ENCODE peak calls at places on chromosomes 2 and 18, in four cellular contexts. W is H1, G is GM12878, E is K562. D is an unnamed sample.

GRCh38 chr2:113720167-113720566 is 36.3 kb downstream of the SLC35F5 start:
- DNase-seq in W (no peak), G (no peak), E (peak), D (peak)

GRCh38 chr2:9552491-9553178 is 3.0 kb downstream of the ADAM17 start:
- DNase-seq in W (no peak), G (no peak), E (peak), D (no peak)

GRCh38 chr18:37261988-37262387 is 303.6 kb downstream of the CELF4 start:
- DNase-seq in W (no peak), G (no peak), E (no peak), D (no peak)

GRCh38 chr2:17614174-17614573 is 73.7 kb downstream of the VSNL1 start:
- DNase-seq in W (no peak), G (no peak), E (no peak), D (no peak)

GRCh38 chr2:37676274-37676673 is 4.8 kb upstream of the CDC42EP3 start:
- DNase-seq in W (no peak), G (no peak), E (no peak), D (no peak)

GRCh38 chr2:53448591-53448990 is 319.0 kb upstream of the CHAC2 start:
- DNase-seq in W (no peak), G (no peak), E (no peak), D (no peak)

GRCh38 chr2:27353762-27354596 is 2.6 kb downstream of the GTF3C2 start:
- DNase-seq in W (no peak), G (no peak), E (peak), D (peak)

GRCh38 chr2:109689973-109690372 is 75.8 kb downstream of the SOWAHC start:
- DNase-seq in W (no peak), G (no peak), E (no peak), D (no peak)

GRCh38 chr2:177235855-177236437 is 23.4 kb downstream of the HNRNPA3 start:
- DNase-seq in W (no peak), G (no peak), E (no peak), D (no peak)

GRCh38 chr2:61493523-61493942 is 22.6 kb upstream of the USP34 start:
- DNase-seq in W (no peak), G (no peak), E (no peak), D (no peak)

GRCh38 chr2:171244466-171244969 is 83.8 kb upstream of the TLK1 start:
- DNase-seq in W (no peak), G (no peak), E (no peak), D (no peak)

GRCh38 chr18:6917082-6917481 is 187.6 kb downstream of the ARHGAP28 start:
- DNase-seq in W (no peak), G (no peak), E (no peak), D (no peak)

GRCh38 chr2:219207884-219208740 is 1.5 kb downstream of the ZFAND2B start:
- DNase-seq in W (no peak), G (no peak), E (no peak), D (peak)

GRCh38 chr2:241649414-241649813 is 11.9 kb downstream of the ATG4B start:
- DNase-seq in W (no peak), G (no peak), E (no peak), D (no peak)

GRCh38 chr2:108841506-108841905 is 54.9 kb downstream of the CCDC138 start:
- DNase-seq in W (no peak), G (no peak), E (no peak), D (no peak)

GRCh38 chr2:66013456-66013855 is 421.5 kb upstream of the MEIS1 start:
- DNase-seq in W (no peak), G (no peak), E (peak), D (peak)

GRCh38 chr2:156057647-156058046 is 274.9 kb downstream of the NR4A2 start:
- DNase-seq in W (no peak), G (no peak), E (no peak), D (no peak)

DNA sequence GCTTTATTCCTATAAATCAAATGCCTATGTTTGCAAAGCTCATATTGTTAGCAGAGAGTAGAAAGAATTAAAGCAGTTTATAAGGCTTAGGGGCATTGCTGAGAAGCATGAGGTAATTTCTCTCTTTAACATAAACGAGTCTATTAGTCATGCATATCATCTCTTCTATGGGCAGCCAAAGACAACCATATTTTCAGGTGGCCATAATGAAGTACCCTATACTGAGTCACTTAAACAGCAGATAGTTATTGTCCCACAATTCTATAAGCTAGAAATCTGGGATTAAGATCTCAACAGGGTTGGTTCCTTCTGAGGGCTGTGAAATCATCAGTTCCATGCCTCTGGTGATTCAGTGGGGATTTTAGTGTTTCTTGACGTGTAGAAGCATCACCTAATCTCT is 277.5 kb downstream of the NR4A2 start:
- DNase-seq in W (no peak), G (no peak), E (no peak), D (no peak)
- TF ChIP-seq RAD21 in W (no peak), G (no peak), E (no peak), D (no peak)

DNA sequence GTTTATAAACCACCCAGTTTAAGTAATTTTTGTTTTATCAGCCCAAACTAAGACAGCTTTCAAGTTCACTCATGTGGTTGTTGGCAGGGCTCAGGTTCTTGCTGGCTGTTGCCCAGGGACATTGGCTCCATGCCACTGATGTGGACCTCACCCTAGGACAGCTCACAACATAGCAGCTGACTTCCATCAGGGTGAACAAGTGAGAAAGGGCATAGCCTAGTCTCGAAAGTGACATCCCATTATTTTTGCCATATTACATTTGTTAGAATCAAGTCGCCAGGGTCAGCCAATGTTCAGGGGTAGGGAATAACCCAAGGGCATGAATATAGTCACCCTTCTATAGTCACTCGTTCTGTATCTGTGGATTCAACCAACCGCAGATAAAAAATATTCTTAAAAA is 10.7 kb upstream of the CWC22 start:
- DNase-seq in W (no peak), G (no peak), E (no peak), D (no peak)
- TF ChIP-seq ZNF274 in W (no peak), G (no peak), E (no peak), D (no peak)

DNA sequence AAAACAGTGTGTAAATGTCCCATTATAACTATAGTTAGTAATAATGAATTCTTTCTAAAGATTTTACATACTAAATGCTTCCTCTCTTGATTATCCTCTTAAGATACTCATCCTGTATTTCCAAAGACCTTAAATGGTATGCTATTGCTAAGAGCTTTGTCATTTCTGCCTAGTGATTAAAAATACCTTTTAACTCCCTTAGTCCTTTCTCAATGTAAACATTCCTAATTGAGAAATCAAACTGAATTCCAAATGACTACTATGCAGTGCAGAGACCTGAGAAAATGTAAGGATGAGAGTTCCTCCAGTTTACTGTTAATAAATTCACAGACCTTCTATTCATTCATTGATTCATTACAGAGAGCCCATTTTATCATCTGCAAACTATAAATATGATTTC is 86.9 kb downstream of the SOS1 start:
- DNase-seq in W (no peak), G (no peak), E (no peak), D (no peak)
- TF ChIP-seq USF2 in W (no peak), G (no peak), E (no peak), D (no peak)

GRCh38 chr18:48917579-48918101 is 33.1 kb downstream of the SMAD7 start:
- DNase-seq in W (no peak), G (no peak), E (no peak), D (no peak)
- TF ChIP-seq RAD21 in W (no peak), G (no peak), E (no peak), D (no peak)

GRCh38 chr18:57748770-57749603 is 54.1 kb downstream of the ATP8B1 start:
- DNase-seq in W (no peak), G (peak), E (no peak), D (peak)
- TF ChIP-seq ZNF274 in W (no peak), G (no peak), E (no peak), D (no peak)

GRCh38 chr2:141824790-141825189 is 306.0 kb downstream of the LRP1B start:
- DNase-seq in W (peak), G (no peak), E (no peak), D (no peak)

GRCh38 chr2:141828761-141829160 is 302.1 kb downstream of the LRP1B start:
- DNase-seq in W (no peak), G (no peak), E (no peak), D (no peak)
- TF ChIP-seq USF2 in W (no peak), G (no peak), E (no peak), D (no peak)